ENCODE peak calls at places on chromosomes 12 and 14, in ten cellular contexts. One of them, this sample, is unnamed.
A peak's percentile ranks its signal among the peaks of the same experiment; 100 is the strongest.

GRCh38 chr14:74619672-74620131 is 7.7 kb upstream of the LTBP2 start:
- DNase-seq in activated CD4-positive, alpha-beta T cell treated with anti-CD3 and anti-CD28 coated beads, Interleukin-2, amount 10 ng/mL, durations not matched to agents 7 days and 5 days: no peak
- DNase-seq in heart left ventricle: peak; percentile 91
- DNase-seq in T-cell: no peak
- DNase-seq in Right ventricle myocardium superior: peak; percentile 91
- DNase-seq in hepatic stellate cell: peak; percentile 86
- DNase-seq in CD4-positive, alpha-beta T cell: no peak
- DNase-seq in activated T-helper 9 cell treated with anti-CD3 and anti-CD28 coated beads, Interleukin-2, amount 50 U/mL, for 16 hours: no peak
- DNase-seq in myocyte: peak; percentile 98
- DNase-seq in stomach: peak; percentile 53
- DNase-seq in this sample: peak; percentile 97

GRCh38 chr12:132673288-132674179 is 13.6 kb downstream of the POLE start:
- DNase-seq in Right ventricle myocardium superior: no peak
- DNase-seq in heart left ventricle: no peak
- DNase-seq in activated T-helper 9 cell treated with anti-CD3 and anti-CD28 coated beads, Interleukin-2, amount 50 U/mL, for 16 hours: no peak
- DNase-seq in CD4-positive, alpha-beta T cell: no peak
- DNase-seq in T-cell: no peak
- DNase-seq in myocyte: no peak
- DNase-seq in stomach: no peak
- DNase-seq in hepatic stellate cell: no peak
- DNase-seq in activated CD4-positive, alpha-beta T cell treated with anti-CD3 and anti-CD28 coated beads, Interleukin-2, amount 10 ng/mL, durations not matched to agents 7 days and 5 days: no peak
- DNase-seq in this sample: peak; percentile 72

GRCh38 chr12:779745-780734 is 27.7 kb downstream of the WNK1 start:
- DNase-seq in myocyte: peak; percentile 43
- DNase-seq in Right ventricle myocardium superior: no peak
- DNase-seq in heart left ventricle: no peak
- DNase-seq in T-cell: no peak
- DNase-seq in activated T-helper 9 cell treated with anti-CD3 and anti-CD28 coated beads, Interleukin-2, amount 50 U/mL, for 16 hours: no peak
- DNase-seq in hepatic stellate cell: peak; percentile 36
- DNase-seq in stomach: no peak
- DNase-seq in activated CD4-positive, alpha-beta T cell treated with anti-CD3 and anti-CD28 coated beads, Interleukin-2, amount 10 ng/mL, durations not matched to agents 7 days and 5 days: no peak
- DNase-seq in CD4-positive, alpha-beta T cell: no peak
- DNase-seq in this sample: no peak

GRCh38 chr12:104974626-104975290 is 11.4 kb upstream of the NOPCHAP1 start:
- DNase-seq in T-cell: no peak
- DNase-seq in hepatic stellate cell: peak; percentile 29
- DNase-seq in stomach: no peak
- DNase-seq in CD4-positive, alpha-beta T cell: no peak
- DNase-seq in activated CD4-positive, alpha-beta T cell treated with anti-CD3 and anti-CD28 coated beads, Interleukin-2, amount 10 ng/mL, durations not matched to agents 7 days and 5 days: no peak
- DNase-seq in activated T-helper 9 cell treated with anti-CD3 and anti-CD28 coated beads, Interleukin-2, amount 50 U/mL, for 16 hours: no peak
- DNase-seq in myocyte: no peak
- DNase-seq in heart left ventricle: no peak
- DNase-seq in Right ventricle myocardium superior: no peak
- DNase-seq in this sample: no peak

GRCh38 chr12:19284658-19285057 is 154.6 kb upstream of the AEBP2 start:
- DNase-seq in activated CD4-positive, alpha-beta T cell treated with anti-CD3 and anti-CD28 coated beads, Interleukin-2, amount 10 ng/mL, durations not matched to agents 7 days and 5 days: no peak
- DNase-seq in T-cell: no peak
- DNase-seq in hepatic stellate cell: no peak
- DNase-seq in stomach: no peak
- DNase-seq in heart left ventricle: no peak
- DNase-seq in activated T-helper 9 cell treated with anti-CD3 and anti-CD28 coated beads, Interleukin-2, amount 50 U/mL, for 16 hours: no peak
- DNase-seq in myocyte: no peak
- DNase-seq in CD4-positive, alpha-beta T cell: no peak
- DNase-seq in Right ventricle myocardium superior: no peak
- DNase-seq in this sample: no peak

GRCh38 chr14:95686935-95687334 is 709 bp downstream of the TCL1B start:
- DNase-seq in activated T-helper 9 cell treated with anti-CD3 and anti-CD28 coated beads, Interleukin-2, amount 50 U/mL, for 16 hours: no peak
- DNase-seq in Right ventricle myocardium superior: no peak
- DNase-seq in stomach: no peak
- DNase-seq in hepatic stellate cell: no peak
- DNase-seq in activated CD4-positive, alpha-beta T cell treated with anti-CD3 and anti-CD28 coated beads, Interleukin-2, amount 10 ng/mL, durations not matched to agents 7 days and 5 days: no peak
- DNase-seq in T-cell: no peak
- DNase-seq in CD4-positive, alpha-beta T cell: no peak
- DNase-seq in heart left ventricle: no peak
- DNase-seq in myocyte: no peak
- DNase-seq in this sample: no peak

GRCh38 chr12:95963104-95963503 is 20.0 kb downstream of the AMDHD1 start:
- DNase-seq in activated CD4-positive, alpha-beta T cell treated with anti-CD3 and anti-CD28 coated beads, Interleukin-2, amount 10 ng/mL, durations not matched to agents 7 days and 5 days: no peak
- DNase-seq in stomach: no peak
- DNase-seq in T-cell: no peak
- DNase-seq in heart left ventricle: no peak
- DNase-seq in activated T-helper 9 cell treated with anti-CD3 and anti-CD28 coated beads, Interleukin-2, amount 50 U/mL, for 16 hours: no peak
- DNase-seq in hepatic stellate cell: no peak
- DNase-seq in Right ventricle myocardium superior: no peak
- DNase-seq in myocyte: no peak
- DNase-seq in CD4-positive, alpha-beta T cell: no peak
- DNase-seq in this sample: no peak

GRCh38 chr12:4144676-4145075 is 128.9 kb upstream of the CCND2 start:
- DNase-seq in T-cell: no peak
- DNase-seq in stomach: no peak
- DNase-seq in heart left ventricle: no peak
- DNase-seq in activated T-helper 9 cell treated with anti-CD3 and anti-CD28 coated beads, Interleukin-2, amount 50 U/mL, for 16 hours: no peak
- DNase-seq in myocyte: no peak
- DNase-seq in Right ventricle myocardium superior: no peak
- DNase-seq in CD4-positive, alpha-beta T cell: no peak
- DNase-seq in hepatic stellate cell: no peak
- DNase-seq in activated CD4-positive, alpha-beta T cell treated with anti-CD3 and anti-CD28 coated beads, Interleukin-2, amount 10 ng/mL, durations not matched to agents 7 days and 5 days: no peak
- DNase-seq in this sample: no peak

GRCh38 chr12:9651265-9651729 is 18.2 kb upstream of the CLEC2D start:
- DNase-seq in CD4-positive, alpha-beta T cell: no peak
- DNase-seq in Right ventricle myocardium superior: no peak
- DNase-seq in activated CD4-positive, alpha-beta T cell treated with anti-CD3 and anti-CD28 coated beads, Interleukin-2, amount 10 ng/mL, durations not matched to agents 7 days and 5 days: peak; percentile 68
- DNase-seq in hepatic stellate cell: no peak
- DNase-seq in stomach: no peak
- DNase-seq in T-cell: peak; percentile 55
- DNase-seq in myocyte: peak; percentile 12
- DNase-seq in heart left ventricle: peak; percentile 26
- DNase-seq in activated T-helper 9 cell treated with anti-CD3 and anti-CD28 coated beads, Interleukin-2, amount 50 U/mL, for 16 hours: no peak
- DNase-seq in this sample: no peak

GRCh38 chr12:54417712-54418440 is 1.2 kb downstream of the ITGA5 start:
- DNase-seq in T-cell: no peak
- DNase-seq in myocyte: no peak
- DNase-seq in hepatic stellate cell: no peak
- DNase-seq in activated CD4-positive, alpha-beta T cell treated with anti-CD3 and anti-CD28 coated beads, Interleukin-2, amount 10 ng/mL, durations not matched to agents 7 days and 5 days: peak; percentile 18
- DNase-seq in Right ventricle myocardium superior: peak; percentile 64
- DNase-seq in stomach: no peak
- DNase-seq in activated T-helper 9 cell treated with anti-CD3 and anti-CD28 coated beads, Interleukin-2, amount 50 U/mL, for 16 hours: no peak
- DNase-seq in heart left ventricle: peak; percentile 58
- DNase-seq in CD4-positive, alpha-beta T cell: peak; percentile 39
- DNase-seq in this sample: peak; percentile 71

This sample was measured in posterior vena cava.